ENCODE peak calls at places on chromosomes 5 and 9, in seven cellular contexts. K is pons, T is glomerular endothelial cell, M is HEK293T, C is neuronal stem cell, G is lower lobe of right lung, Q is Right ventricle myocardium superior. V is an unnamed sample.

GRCh38 chr9:89378541-89378940 is 60.2 kb downstream of the SECISBP2 start:
- DNase-seq in K (no peak), T (no peak), Q (no peak), G (no peak), M (no peak), C (no peak), V (no peak)

GRCh38 chr5:169429044-169429443 is 128.1 kb upstream of the SLIT3 start:
- DNase-seq in K (no peak), C (no peak), T (no peak), Q (peak; percentile 47), G (no peak), M (no peak), V (no peak)

GRCh38 chr5:168908207-168908606 is 329.0 kb upstream of the PANK3 start:
- DNase-seq in K (no peak), M (no peak), C (no peak), T (no peak), G (no peak), Q (no peak), V (peak; percentile 46)

GRCh38 chr5:33936004-33936380 is 194 bp upstream of the RXFP3 start:
- DNase-seq in M (peak; percentile 32), C (peak; percentile 80), Q (peak; percentile 67), K (no peak), G (peak; percentile 55), T (no peak), V (no peak)

GRCh38 chr5:111584651-111585050 is 72.3 kb upstream of the STARD4 start:
- DNase-seq in M (no peak), T (peak; percentile 75), C (no peak), K (no peak), Q (no peak), G (no peak), V (peak; percentile 18)

GRCh38 chr9:94923333-94924089 is 197.0 kb downstream of the AOPEP start:
- DNase-seq in M (no peak), T (no peak), K (no peak), C (peak; percentile 46), Q (no peak), G (no peak), V (no peak)

GRCh38 chr9:93905473-93906133 is 49.6 kb downstream of the BARX1 start:
- DNase-seq in T (no peak), K (no peak), Q (peak; percentile 1), G (no peak), M (no peak), C (no peak), V (no peak)

GRCh38 chr5:114308017-114308416 is 53.9 kb upstream of the KCNN2 start:
- DNase-seq in Q (no peak), T (no peak), C (peak; percentile 57), M (no peak), K (no peak), G (no peak), V (no peak)

GRCh38 chr5:72788851-72789505 is 27.5 kb upstream of the TNPO1 start:
- DNase-seq in Q (no peak), T (no peak), G (no peak), M (no peak), K (no peak), C (no peak), V (peak; percentile 18)

GRCh38 chr5:68405784-68406183 is 190.2 kb downstream of the PIK3R1 start:
- DNase-seq in G (no peak), T (no peak), Q (no peak), M (no peak), K (no peak), C (no peak), V (no peak)

GRCh38 chr5:51657340-51658240 is 274.3 kb downstream of the ISL1 start:
- DNase-seq in G (no peak), K (no peak), Q (no peak), T (no peak), M (no peak), C (no peak), V (no peak)

GRCh38 chr9:130692365-130692764 is 1.2 kb upstream of the EXOSC2 start:
- DNase-seq in M (no peak), Q (peak; percentile 52), T (no peak), K (no peak), C (peak; percentile 74), G (no peak), V (no peak)

GRCh38 chr5:2920312-2920711 is 168.8 kb upstream of the IRX2 start:
- DNase-seq in M (no peak), T (no peak), G (no peak), Q (no peak), C (no peak), K (no peak), V (no peak)

GRCh38 chr5:165630211-165630866 is 2124.9 kb downstream of the MAT2B start:
- DNase-seq in M (peak; percentile 61), K (peak; percentile 87), Q (no peak), T (no peak), G (no peak), C (peak; percentile 76), V (peak; percentile 62)

GRCh38 chr5:131595088-131596033 is 39.7 kb downstream of the RAPGEF6 start:
- DNase-seq in G (no peak), T (no peak), M (no peak), K (no peak), Q (no peak), C (no peak), V (no peak)

GRCh38 chr5:131521252-131521651 is 113.8 kb downstream of the RAPGEF6 start:
- DNase-seq in K (no peak), T (no peak), Q (no peak), C (no peak), G (no peak), M (no peak), V (peak; percentile 63)

GRCh38 chr5:138649316-138649720 is 74.1 kb upstream of the HSPA9 start:
- DNase-seq in K (no peak), G (no peak), T (no peak), Q (no peak), M (no peak), C (no peak), V (no peak)

GRCh38 chr5:40223884-40224402 is 455.8 kb upstream of the PTGER4 start:
- DNase-seq in Q (no peak), K (no peak), M (no peak), C (no peak), G (no peak), T (peak; percentile 37), V (peak; percentile 94)

GRCh38 chr9:135505406-135506187 is 5.1 kb downstream of the MRPS2 start:
- DNase-seq in Q (no peak), G (peak; percentile 45), C (no peak), T (no peak), M (no peak), K (no peak), V (no peak)

GRCh38 chr5:181189962-181190710 is 14.9 kb downstream of the TRIM7 start:
- DNase-seq in K (no peak), C (no peak), Q (no peak), G (no peak), T (no peak), M (no peak), V (no peak)

GRCh38 chr5:43304520-43304919 is 8.7 kb downstream of the HMGCS1 start:
- DNase-seq in Q (no peak), K (no peak), T (no peak), G (no peak), M (no peak), C (no peak), V (no peak)

GRCh38 chr9:124260769-124261603 is 3.2 kb downstream of the NEK6 start:
- DNase-seq in M (no peak), Q (peak; percentile 46), C (no peak), T (no peak), K (peak; percentile 50), G (no peak), V (peak; percentile 88)

GRCh38 chr5:140362875-140363630 is 3.1 kb downstream of the SLC4A9 start:
- DNase-seq in T (no peak), C (peak; percentile 69), G (peak; percentile 90), Q (peak; percentile 86), K (no peak), M (peak; percentile 88), V (no peak)

V was measured in A172.